ENCODE peak calls at places on chromosomes 4 and X, in four cellular contexts. E is HepG2, S is GM23338, W is K562. F is an unnamed sample.

GRCh38 chrX:70664726-70665125 is 220.1 kb downstream of the DLG3 start:
- DNase-seq in E (peak), S (peak), W (peak), F (no peak)

GRCh38 chr4:121360496-121360895 is 20.3 kb downstream of the QRFPR start:
- DNase-seq in E (no peak), S (no peak), W (no peak), F (no peak)

GRCh38 chrX:49754238-49754857 is 58.6 kb upstream of the PAGE1 start:
- DNase-seq in E (peak), S (peak), W (peak), F (peak)

GRCh38 chr4:52958232-52958631 is 96.1 kb downstream of the RASL11B start:
- DNase-seq in E (no peak), S (no peak), W (no peak), F (no peak)

GRCh38 chrX:20056704-20057103 is 60.0 kb downstream of the MAP7D2 start:
- DNase-seq in E (no peak), S (no peak), W (no peak), F (no peak)

GRCh38 chr4:38132140-38132673 is 172.0 kb downstream of the PTTG2 start:
- DNase-seq in E (no peak), S (peak), W (no peak), F (no peak)

GRCh38 chr4:31530555-31530954 is 810.4 kb downstream of the PCDH7 start:
- DNase-seq in E (no peak), S (no peak), W (no peak), F (no peak)

GRCh38 chrX:55342533-55343501 is 78.1 kb upstream of the PAGE3 start:
- DNase-seq in E (peak), S (peak), W (peak), F (peak)

GRCh38 chr4:123995939-123996338 is 599.3 kb downstream of the SPRY1 start:
- DNase-seq in E (no peak), S (no peak), W (no peak), F (no peak)

GRCh38 chr4:102263024-102263787 is 82.1 kb downstream of the SLC39A8 start:
- DNase-seq in E (peak), S (peak), W (peak), F (no peak)

DNA sequence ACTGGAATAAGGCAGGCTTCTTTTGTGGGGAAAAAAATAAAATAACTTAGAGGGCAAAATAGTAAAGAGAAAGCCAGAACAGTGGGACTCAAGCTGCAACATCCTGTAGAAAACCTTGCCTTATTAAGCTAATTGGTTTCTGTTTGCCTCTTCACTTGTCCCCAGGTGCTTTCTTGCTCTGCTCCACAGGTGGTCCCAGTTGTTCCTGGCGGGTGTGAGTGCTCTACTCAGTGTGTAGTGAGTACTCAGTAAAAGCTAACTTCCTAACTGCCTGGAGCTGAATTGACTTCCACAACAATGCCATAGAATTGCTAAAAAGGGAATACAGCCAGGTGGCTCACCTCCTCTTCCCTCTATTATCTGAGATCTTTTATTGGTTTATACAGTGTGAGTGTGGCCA is 930.2 kb downstream of the C4orf33 start:
- DNase-seq in E (no peak), S (peak), W (no peak), F (peak)
- TF ChIP-seq CREB1 in E (no peak), S (peak), W (no peak), F (no peak)

GRCh38 chrX:68934922-68935321 is 106.1 kb downstream of the EFNB1 start:
- DNase-seq in E (no peak), S (no peak), W (no peak), F (no peak)

GRCh38 chrX:68937581-68937980 is 108.8 kb downstream of the EFNB1 start:
- DNase-seq in E (no peak), S (no peak), W (no peak), F (no peak)

GRCh38 chrX:68935362-68935761 is 106.5 kb downstream of the EFNB1 start:
- DNase-seq in E (no peak), S (no peak), W (no peak), F (no peak)

GRCh38 chrX:68936186-68936585 is 107.4 kb downstream of the EFNB1 start:
- DNase-seq in E (no peak), S (no peak), W (no peak), F (no peak)

DNA sequence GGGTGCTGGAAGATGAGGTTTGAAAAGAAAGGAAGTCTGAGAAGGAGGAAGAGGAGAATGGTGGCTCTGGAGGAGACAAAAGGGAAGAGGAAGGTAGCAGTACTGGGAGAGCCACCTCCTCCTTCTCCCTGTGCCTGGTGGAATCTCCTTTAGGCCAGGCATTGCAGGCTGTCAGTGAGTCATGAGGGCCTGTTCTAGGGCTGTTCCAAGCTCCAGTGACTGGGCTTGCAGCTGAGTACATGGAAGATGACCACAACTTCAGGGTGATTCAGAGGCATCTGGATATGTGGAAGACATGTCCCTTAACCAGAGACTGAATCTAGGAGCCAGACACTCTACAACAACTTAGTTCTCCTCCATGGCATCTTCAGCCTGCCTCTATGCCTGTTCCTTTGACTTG is 107.8 kb downstream of the EFNB1 start:
- DNase-seq in E (no peak), S (no peak), W (no peak), F (no peak)
- TF ChIP-seq CREB1 in E (no peak), S (no peak), W (no peak), F (no peak)

DNA sequence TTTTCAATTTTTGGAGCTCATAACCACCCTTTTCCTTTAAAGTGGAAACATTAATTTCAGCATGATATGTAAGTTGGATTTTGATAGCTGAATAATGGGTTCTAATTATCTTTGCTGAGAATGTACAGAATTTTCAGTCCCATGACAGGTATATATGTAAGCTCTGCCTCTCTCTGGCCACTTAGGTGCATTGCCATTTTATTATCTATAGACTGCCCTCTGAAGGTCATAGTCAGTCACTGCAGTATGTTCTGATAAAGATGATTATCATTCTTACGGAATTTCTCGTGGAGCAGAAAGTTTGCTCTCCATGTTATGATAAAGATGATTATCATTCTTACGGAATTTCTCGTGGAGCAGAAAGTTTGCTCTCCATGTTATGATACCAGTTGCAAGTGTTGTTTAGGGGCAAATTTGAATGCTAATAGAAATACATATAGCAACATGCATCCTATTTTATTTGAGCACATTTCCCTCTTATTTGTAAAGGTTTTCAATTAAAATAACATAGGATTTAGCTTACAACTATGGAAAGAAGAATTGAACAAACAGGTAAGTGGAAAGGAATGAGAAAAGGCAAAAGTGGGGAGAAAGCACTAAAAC is 10.4 kb downstream of the AFP start:
- DNase-seq in E (peak), S (peak), W (peak), F (no peak)
- TF ChIP-seq CREB1 in E (no peak), S (no peak), W (no peak), F (no peak)

DNA sequence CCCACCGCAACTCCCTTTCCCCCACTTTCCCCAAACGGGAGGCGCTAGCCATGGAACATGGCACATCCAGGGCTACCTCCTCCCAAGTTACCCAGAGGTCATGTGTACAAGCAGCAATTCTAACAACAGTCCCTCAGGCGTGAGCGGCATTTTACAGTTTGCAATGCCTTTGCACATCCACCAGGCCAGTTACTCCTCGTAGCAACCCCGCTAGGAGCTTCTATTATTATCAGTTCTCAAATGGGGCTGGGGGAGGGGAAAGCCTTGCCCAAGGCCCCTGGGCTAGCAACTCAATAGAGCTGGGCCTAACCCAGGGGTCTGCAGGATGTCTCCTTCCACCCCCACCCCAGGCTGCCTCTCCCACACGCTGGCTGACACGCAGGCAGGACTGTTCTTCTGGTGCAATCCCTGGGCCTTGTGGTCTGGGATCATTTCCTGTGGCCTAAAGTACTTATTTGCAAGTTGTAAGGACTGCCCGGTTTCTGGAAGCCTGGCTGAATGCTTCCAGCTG is 27.8 kb downstream of the PJA1 start:
- DNase-seq in E (no peak), S (peak), W (no peak), F (peak)
- TF ChIP-seq CREB1 in E (no peak), S (no peak), W (no peak), F (no peak)

DNA sequence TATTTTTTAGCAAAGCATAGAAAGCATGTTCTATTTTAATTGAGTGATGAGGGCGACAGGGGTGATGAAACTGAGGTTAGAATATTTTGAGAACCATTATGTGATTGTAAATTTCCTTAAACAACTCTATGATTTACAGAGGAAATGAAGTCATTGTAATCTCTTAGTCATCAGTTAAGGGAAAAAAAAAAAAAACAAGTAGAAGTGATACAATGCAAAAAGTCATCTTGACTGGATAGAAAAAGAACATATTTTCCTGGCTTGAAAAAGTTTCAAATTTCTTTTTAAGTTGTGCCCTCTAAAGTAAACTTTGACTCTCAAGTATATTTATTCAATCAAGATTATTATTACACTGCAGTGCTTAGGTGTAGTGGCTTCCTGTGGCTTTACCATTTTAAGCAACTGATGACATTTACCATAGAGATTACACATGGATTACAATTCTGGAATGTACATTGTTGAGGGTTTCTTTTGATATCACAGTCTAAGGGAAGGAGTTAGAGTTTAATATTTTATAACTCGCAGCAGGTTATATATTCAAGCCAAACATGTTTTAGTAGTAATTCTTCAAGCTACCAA is 40.6 kb downstream of the GABRB1 start:
- DNase-seq in E (no peak), S (no peak), W (no peak), F (no peak)
- TF ChIP-seq CREB1 in E (no peak), S (no peak), W (no peak), F (no peak)

DNA sequence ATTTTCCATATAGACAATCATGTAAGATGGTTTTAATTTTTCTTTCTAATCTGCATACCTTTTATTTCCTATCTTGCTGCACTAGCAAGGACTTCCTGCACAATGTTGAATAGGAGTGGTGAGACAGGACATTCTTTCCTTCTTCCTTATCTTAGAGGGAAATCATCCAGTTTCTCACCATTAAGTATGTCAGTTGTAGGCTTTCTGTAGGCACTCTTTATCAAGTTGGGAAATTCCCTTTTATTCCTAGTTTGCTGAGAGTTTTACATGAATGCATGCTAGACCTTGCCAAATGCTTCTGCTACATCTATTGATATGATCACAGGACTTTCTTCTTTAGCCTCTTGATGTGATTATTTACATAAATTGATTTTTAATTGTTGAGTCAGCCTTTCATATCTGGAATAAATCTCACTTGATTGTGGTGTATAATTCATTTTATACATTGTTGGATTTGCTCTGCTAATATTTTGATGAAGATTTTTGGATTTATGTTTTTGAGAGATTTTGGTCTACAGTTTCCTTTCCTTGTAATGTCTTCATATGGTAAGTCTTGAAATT is 23.8 kb downstream of the RNF175 start:
- DNase-seq in E (no peak), S (no peak), W (no peak), F (no peak)
- TF ChIP-seq CREB1 in E (no peak), S (no peak), W (no peak), F (no peak)

GRCh38 chr4:40283968-40284367 is 51.2 kb upstream of the CHRNA9 start:
- DNase-seq in E (no peak), S (peak), W (peak), F (no peak)
- TF ChIP-seq CREB1 in E (no peak), S (no peak), W (no peak), F (no peak)

GRCh38 chrX:16559206-16559619 is 90.7 kb upstream of the S100G start:
- DNase-seq in E (no peak), S (no peak), W (no peak), F (no peak)
- TF ChIP-seq CREB1 in E (no peak), S (no peak), W (no peak), F (no peak)

DNA sequence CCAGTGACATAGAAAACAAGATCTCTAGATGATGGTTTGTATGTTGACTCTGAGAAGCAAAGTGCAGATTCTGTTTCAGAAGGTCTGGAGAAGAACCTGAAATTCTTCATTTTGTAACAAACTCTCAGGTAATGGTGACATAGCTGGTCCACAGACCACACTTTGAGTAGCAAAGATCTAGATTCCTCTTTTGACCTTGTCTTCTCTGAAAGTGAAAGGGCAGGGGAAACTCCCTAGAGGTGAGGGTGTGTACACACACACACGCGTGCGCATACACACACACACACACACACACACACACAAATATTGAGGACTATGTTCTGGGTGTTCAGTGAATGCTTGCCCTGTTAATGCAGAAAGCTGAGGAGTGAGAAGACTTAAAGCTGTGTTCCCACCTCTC is 110.1 kb downstream of the NHSL2 start:
- DNase-seq in E (no peak), S (no peak), W (no peak), F (no peak)
- TF ChIP-seq CREB1 in E (no peak), S (no peak), W (no peak), F (no peak)

DNA sequence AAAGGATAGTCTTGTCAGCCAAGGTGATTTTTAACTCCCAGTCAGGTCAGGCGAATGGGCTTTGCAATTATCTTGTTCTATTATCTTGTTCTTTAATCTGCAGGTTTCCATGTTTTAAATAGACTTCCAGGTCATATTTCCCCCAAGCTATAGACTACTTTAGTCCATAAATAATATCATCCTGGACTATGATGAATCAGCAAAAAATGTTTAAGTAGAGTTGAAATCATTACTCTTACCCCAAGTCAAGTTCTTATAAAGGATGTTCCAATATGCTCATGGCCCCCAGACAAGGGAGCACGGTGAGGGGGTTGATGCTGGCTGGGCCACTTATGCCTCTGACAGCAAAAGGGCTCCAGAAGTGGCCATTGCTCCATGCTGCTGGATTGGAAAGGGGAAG is 75.1 kb downstream of the SLC2A9 start:
- DNase-seq in E (no peak), S (no peak), W (no peak), F (no peak)
- TF ChIP-seq CREB1 in E (no peak), S (no peak), W (no peak), F (no peak)